ENCODE peak calls at places on chromosomes 12 and 14, in nine cellular contexts. J is pancreas; C is cardiac fibroblast; H is CD8-positive, alpha-beta T cell; M is neural progenitor cell; F is choroid plexus epithelial cell; B is kidney epithelial cell; U is fibroblast of pulmonary artery; P is HepG2. V is an unnamed sample.

GRCh38 chr14:42869681-42870080 is 1263.0 kb downstream of the LRFN5 start:
- DNase-seq in J (no peak), C (no peak), H (no peak), M (no peak), F (peak), B (peak), U (peak), P (no peak), V (no peak)

GRCh38 chr14:61064210-61064609 is 83.2 kb downstream of the SLC38A6 start:
- DNase-seq in J (no peak), C (no peak), H (no peak), M (no peak), F (no peak), B (no peak), U (no peak), P (no peak), V (no peak)

GRCh38 chr14:22271838-22272237 is 317.2 kb downstream of the DAD1 start:
- DNase-seq in J (no peak), C (no peak), H (no peak), M (no peak), F (no peak), B (no peak), U (no peak), P (no peak), V (no peak)

GRCh38 chr14:52767058-52767833 is 24.2 kb downstream of the GNPNAT1 start:
- DNase-seq in J (no peak), C (no peak), H (no peak), M (no peak), F (no peak), B (no peak), U (no peak), P (no peak), V (no peak)

GRCh38 chr14:76502638-76503037 is 126.7 kb downstream of the ESRRB start:
- DNase-seq in J (no peak), C (no peak), H (no peak), M (no peak), F (no peak), B (no peak), U (no peak), P (no peak), V (no peak)

GRCh38 chr12:106066051-106066705 is 72.6 kb downstream of the NUAK1 start:
- DNase-seq in J (no peak), C (no peak), H (no peak), M (no peak), F (no peak), B (no peak), U (no peak), P (no peak), V (no peak)

GRCh38 chr12:106978035-106978800 is 8.7 kb downstream of the MTERF2 start:
- DNase-seq in J (peak), C (peak), H (no peak), M (no peak), F (peak), B (no peak), U (peak), P (peak), V (peak)

GRCh38 chr12:87848248-87848868 is 180.8 kb downstream of the C12orf50 start:
- DNase-seq in J (peak), C (peak), H (no peak), M (peak), F (peak), B (peak), U (peak), P (peak), V (peak)

GRCh38 chr14:21072102-21072501 is 2.0 kb downstream of the ARHGEF40 start:
- DNase-seq in J (no peak), C (peak), H (no peak), M (no peak), F (peak), B (no peak), U (peak), P (no peak), V (no peak)

GRCh38 chr14:95452176-95452889 is 64.1 kb downstream of the SYNE3 start:
- DNase-seq in J (no peak), C (peak), H (no peak), M (peak), F (peak), B (no peak), U (peak), P (peak), V (no peak)

GRCh38 chr12:5138845-5139244 is 95.2 kb downstream of the KCNA5 start:
- DNase-seq in J (no peak), C (no peak), H (no peak), M (no peak), F (peak), B (no peak), U (no peak), P (no peak), V (no peak)

GRCh38 chr12:120574106-120574505 is 7.1 kb downstream of the POP5 start:
- DNase-seq in J (no peak), C (no peak), H (no peak), M (no peak), F (no peak), B (no peak), U (no peak), P (no peak), V (no peak)

GRCh38 chr12:56931474-56931978 is 2.7 kb downstream of the SDR9C7 start:
- DNase-seq in J (no peak), C (peak), H (no peak), M (peak), F (peak), B (no peak), U (peak), P (peak), V (peak)

GRCh38 chr14:22545842-22546721 is 42.9 kb downstream of the DAD1 start:
- DNase-seq in J (no peak), C (peak), H (peak), M (peak), F (peak), B (no peak), U (peak), P (no peak), V (no peak)

GRCh38 chr12:47391566-47391965 is 311.8 kb upstream of the AMIGO2 start:
- DNase-seq in J (no peak), C (no peak), H (peak), M (no peak), F (no peak), B (no peak), U (no peak), P (no peak), V (no peak)

GRCh38 chr14:77554816-77555599 is 56.4 kb upstream of the ISM2 start:
- DNase-seq in J (no peak), C (no peak), H (no peak), M (no peak), F (no peak), B (no peak), U (no peak), P (no peak), V (no peak)

GRCh38 chr12:11693068-11693467 is 43.6 kb downstream of the ETV6 start:
- DNase-seq in J (no peak), C (no peak), H (no peak), M (no peak), F (no peak), B (no peak), U (no peak), P (no peak), V (no peak)

GRCh38 chr14:35374273-35374681 is 30.3 kb downstream of the NFKBIA start:
- DNase-seq in J (no peak), C (peak), H (no peak), M (no peak), F (peak), B (peak), U (peak), P (peak), V (no peak)

GRCh38 chr12:133233993-133234564 is 1.6 kb downstream of the ANHX start:
- DNase-seq in J (no peak), C (no peak), H (no peak), M (no peak), F (no peak), B (no peak), U (no peak), P (no peak), V (no peak)

GRCh38 chr12:47982311-47982710 is 18.9 kb downstream of the TMEM106C start:
- DNase-seq in J (no peak), C (no peak), H (no peak), M (no peak), F (no peak), B (no peak), U (no peak), P (no peak), V (no peak)

GRCh38 chr14:32192712-32193373 is 9.0 kb upstream of the RNU6-7 start:
- DNase-seq in J (no peak), C (no peak), H (no peak), M (no peak), F (no peak), B (no peak), U (no peak), P (no peak), V (no peak)

GRCh38 chr12:95653761-95654546 is 102.7 kb upstream of the USP44 start:
- DNase-seq in J (peak), C (peak), H (no peak), M (peak), F (peak), B (no peak), U (peak), P (peak), V (no peak)

GRCh38 chr14:94879504-94879903 is 109.6 kb upstream of the GSC start:
- DNase-seq in J (peak), C (no peak), H (no peak), M (no peak), F (no peak), B (no peak), U (no peak), P (no peak), V (no peak)

GRCh38 chr14:33118653-33119052 is 180.0 kb downstream of the NPAS3 start:
- DNase-seq in J (no peak), C (no peak), H (no peak), M (no peak), F (no peak), B (no peak), U (no peak), P (no peak), V (no peak)

GRCh38 chr14:34766611-34767010 is 52.2 kb upstream of the CFL2 start:
- DNase-seq in J (no peak), C (peak), H (no peak), M (no peak), F (peak), B (no peak), U (no peak), P (no peak), V (no peak)

GRCh38 chr12:99390707-99391106 is 256.8 kb upstream of the GARIN6 start:
- DNase-seq in J (peak), C (no peak), H (no peak), M (peak), F (no peak), B (no peak), U (no peak), P (no peak), V (no peak)

GRCh38 chr12:119036878-119037493 is 55.6 kb downstream of the SRRM4 start:
- DNase-seq in J (peak), C (peak), H (no peak), M (peak), F (peak), B (no peak), U (peak), P (peak), V (no peak)

GRCh38 chr12:131375972-131376345 is 334.9 kb upstream of the SFSWAP start:
- DNase-seq in J (no peak), C (no peak), H (no peak), M (no peak), F (no peak), B (no peak), U (no peak), P (no peak), V (no peak)

GRCh38 chr14:93039649-93040315 is 75.9 kb downstream of the ITPK1 start:
- DNase-seq in J (no peak), C (peak), H (no peak), M (no peak), F (no peak), B (no peak), U (no peak), P (no peak), V (no peak)

GRCh38 chr14:21796912-21797311 is 123.3 kb upstream of the OR4E1 start:
- DNase-seq in J (no peak), C (no peak), H (peak), M (peak), F (peak), B (no peak), U (no peak), P (no peak), V (no peak)

GRCh38 chr14:94612580-94613554 is 676 bp downstream of the SERPINA3 start:
- DNase-seq in J (peak), C (peak), H (no peak), M (no peak), F (peak), B (no peak), U (peak), P (peak), V (no peak)

GRCh38 chr12:96091833-96092232 is 56.4 kb upstream of the LTA4H start:
- DNase-seq in J (no peak), C (no peak), H (no peak), M (no peak), F (peak), B (no peak), U (no peak), P (peak), V (no peak)

GRCh38 chr12:124498870-124499753 is 68.3 kb downstream of the NCOR2 start:
- DNase-seq in J (no peak), C (peak), H (no peak), M (no peak), F (peak), B (no peak), U (peak), P (no peak), V (no peak)

GRCh38 chr14:65750906-65751305 is 338.4 kb downstream of the FUT8 start:
- DNase-seq in J (no peak), C (no peak), H (no peak), M (no peak), F (no peak), B (no peak), U (no peak), P (no peak), V (no peak)

GRCh38 chr14:101359221-101360044 is 201.9 kb upstream of the DIO3 start:
- DNase-seq in J (no peak), C (no peak), H (no peak), M (peak), F (peak), B (no peak), U (no peak), P (no peak), V (peak)

GRCh38 chr14:72904840-72905561 is 11.1 kb upstream of the DPF3 start:
- DNase-seq in J (peak), C (peak), H (peak), M (peak), F (peak), B (no peak), U (peak), P (peak), V (peak)

GRCh38 chr12:104852102-104852501 is 106.0 kb downstream of the SLC41A2 start:
- DNase-seq in J (no peak), C (no peak), H (no peak), M (no peak), F (no peak), B (no peak), U (no peak), P (no peak), V (no peak)

GRCh38 chr12:113292091-113292490 is 42.8 kb downstream of the SLC8B1 start:
- DNase-seq in J (no peak), C (peak), H (no peak), M (no peak), F (peak), B (no peak), U (peak), P (no peak), V (no peak)

GRCh38 chr14:56666294-56666693 is 86.7 kb downstream of the TMEM260 start:
- DNase-seq in J (no peak), C (no peak), H (no peak), M (no peak), F (no peak), B (no peak), U (no peak), P (no peak), V (no peak)

GRCh38 chr14:81474156-81474492 is 59.5 kb downstream of the SEL1L start:
- DNase-seq in J (no peak), C (no peak), H (no peak), M (no peak), F (no peak), B (no peak), U (no peak), P (no peak), V (no peak)

GRCh38 chr12:27221625-27222387 is 22.3 kb upstream of the STK38L start:
- DNase-seq in J (no peak), C (no peak), H (no peak), M (no peak), F (no peak), B (no peak), U (no peak), P (no peak), V (no peak)
- H3K4me3 ChIP-seq in J (no peak), C (no peak), H (no peak), M (no peak), F (no peak), B (no peak), U (no peak), P (no peak), V (no peak)

GRCh38 chr14:104821229-104821945 is 20.5 kb downstream of the ZBTB42 start:
- DNase-seq in J (peak), C (no peak), H (no peak), M (no peak), F (no peak), B (no peak), U (no peak), P (no peak), V (no peak)

GRCh38 chr14:104818714-104819161 is 17.8 kb downstream of the ZBTB42 start:
- DNase-seq in J (peak), C (no peak), H (no peak), M (no peak), F (no peak), B (no peak), U (no peak), P (no peak), V (no peak)

GRCh38 chr14:104821971-104822608 is 21.2 kb downstream of the ZBTB42 start:
- DNase-seq in J (no peak), C (no peak), H (no peak), M (no peak), F (no peak), B (no peak), U (no peak), P (no peak), V (no peak)

GRCh38 chr14:104819361-104819771 is 18.5 kb downstream of the ZBTB42 start:
- DNase-seq in J (peak), C (no peak), H (no peak), M (no peak), F (no peak), B (no peak), U (no peak), P (no peak), V (no peak)

GRCh38 chr14:104820669-104821228 is 19.8 kb downstream of the ZBTB42 start:
- DNase-seq in J (peak), C (peak), H (no peak), M (peak), F (peak), B (no peak), U (peak), P (peak), V (no peak)
- TF ChIP-seq CTCF in J (peak), C (peak), H (no peak), M (peak), F (peak), B (peak), U (peak), P (peak), V (no peak)

GRCh38 chr14:83860757-83861156 is 1669.2 kb upstream of the FLRT2 start:
- DNase-seq in J (no peak), C (no peak), H (no peak), M (no peak), F (no peak), B (no peak), U (no peak), P (no peak), V (no peak)

GRCh38 chr14:83867871-83868270 is 1662.1 kb upstream of the FLRT2 start:
- DNase-seq in J (no peak), C (no peak), H (no peak), M (no peak), F (peak), B (no peak), U (no peak), P (no peak), V (no peak)

DNA sequence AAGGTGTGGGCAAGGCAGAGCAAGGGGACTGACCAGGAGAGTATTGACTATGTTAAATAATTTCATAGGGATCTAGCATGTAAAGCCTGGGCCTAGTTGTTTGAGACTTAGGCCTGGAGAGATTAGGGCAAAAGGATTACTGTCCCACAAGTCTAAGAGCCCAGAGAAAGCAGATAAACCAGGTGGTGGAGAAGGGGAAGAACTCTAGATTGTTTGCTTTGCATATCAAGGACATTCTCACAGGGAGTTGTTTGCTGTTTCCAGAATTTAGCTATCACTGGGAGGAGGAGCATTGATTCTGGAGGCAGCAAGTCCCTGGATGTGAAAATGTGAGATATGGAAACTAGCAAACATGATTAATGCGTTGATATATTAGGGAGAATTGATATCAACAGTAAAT is 1666.9 kb upstream of the FLRT2 start:
- DNase-seq in J (no peak), C (no peak), H (no peak), M (no peak), F (no peak), B (no peak), U (no peak), P (no peak), V (no peak)
- H3K4me3 ChIP-seq in J (no peak), C (no peak), H (no peak), M (no peak), F (no peak), B (no peak), U (no peak), P (no peak), V (no peak)

DNA sequence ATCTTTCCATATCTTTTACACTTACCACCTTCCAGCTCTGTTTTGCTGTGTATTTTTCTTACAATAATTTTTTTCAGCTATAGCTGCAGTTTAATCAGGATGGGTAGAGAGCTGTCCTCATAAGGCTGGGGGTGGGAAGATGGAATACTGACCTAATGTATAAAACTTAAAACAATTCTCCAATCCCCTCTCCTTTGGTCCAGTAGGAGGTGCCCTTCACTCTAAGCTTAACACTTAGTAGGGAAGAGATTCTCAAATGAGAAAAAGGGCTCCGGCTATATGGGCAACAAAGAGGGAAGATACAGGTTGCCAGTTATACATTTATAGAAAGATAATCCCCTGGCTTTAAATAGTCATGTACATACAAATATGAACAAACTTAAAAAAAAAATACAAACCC is 2.8 kb downstream of the ORMDL2 start:
- DNase-seq in J (no peak), C (peak), H (no peak), M (no peak), F (peak), B (no peak), U (peak), P (peak), V (no peak)
- TF ChIP-seq CTCF in J (no peak), C (peak), H (no peak), M (peak), F (peak), B (peak), U (peak), P (peak), V (peak)